ENCODE peak calls at places on chromosomes 2 and 18, in ten cellular contexts. One of them, this sample, is unnamed.

GRCh38 chr2:8149011-8149410 is 532.8 kb upstream of the ID2 start:
- DNase-seq in kidney: no peak
- DNase-seq in GM23248: no peak
- DNase-seq in neural progenitor cell: no peak
- DNase-seq in lower lobe of right lung: no peak
- DNase-seq in CD4-positive, alpha-beta T cell: no peak
- DNase-seq in suprapubic skin: no peak
- DNase-seq in neuronal stem cell: no peak
- DNase-seq in A673: no peak
- DNase-seq in ovary: no peak
- DNase-seq in this sample: no peak

GRCh38 chr2:26297061-26297460 is 48.9 kb upstream of the SELENOI start:
- DNase-seq in ovary: no peak
- DNase-seq in lower lobe of right lung: no peak
- DNase-seq in CD4-positive, alpha-beta T cell: no peak
- DNase-seq in GM23248: no peak
- DNase-seq in kidney: no peak
- DNase-seq in neural progenitor cell: no peak
- DNase-seq in suprapubic skin: no peak
- DNase-seq in neuronal stem cell: no peak
- DNase-seq in A673: no peak
- DNase-seq in this sample: no peak

GRCh38 chr2:73870084-73870483 is 22.7 kb upstream of the ACTG2 start:
- DNase-seq in lower lobe of right lung: no peak
- DNase-seq in kidney: no peak
- DNase-seq in suprapubic skin: no peak
- DNase-seq in ovary: peak; percentile 66
- DNase-seq in CD4-positive, alpha-beta T cell: no peak
- DNase-seq in A673: no peak
- DNase-seq in neural progenitor cell: no peak
- DNase-seq in neuronal stem cell: no peak
- DNase-seq in GM23248: peak; percentile 83
- DNase-seq in this sample: no peak

GRCh38 chr18:77207540-77207939 is 42.1 kb upstream of the GALR1 start:
- DNase-seq in CD4-positive, alpha-beta T cell: peak; percentile 59
- DNase-seq in neural progenitor cell: peak; percentile 25
- DNase-seq in lower lobe of right lung: peak; percentile 78
- DNase-seq in neuronal stem cell: no peak
- DNase-seq in A673: peak; percentile 37
- DNase-seq in suprapubic skin: peak; percentile 85
- DNase-seq in ovary: peak; percentile 85
- DNase-seq in kidney: peak; percentile 89
- DNase-seq in GM23248: peak; percentile 89
- DNase-seq in this sample: peak; percentile 26

GRCh38 chr2:58614259-58614658 is 373.1 kb upstream of the FANCL start:
- DNase-seq in neural progenitor cell: no peak
- DNase-seq in GM23248: no peak
- DNase-seq in A673: no peak
- DNase-seq in suprapubic skin: no peak
- DNase-seq in lower lobe of right lung: no peak
- DNase-seq in ovary: no peak
- DNase-seq in neuronal stem cell: no peak
- DNase-seq in CD4-positive, alpha-beta T cell: no peak
- DNase-seq in kidney: no peak
- DNase-seq in this sample: no peak

GRCh38 chr2:236217926-236218325 is 46.3 kb downstream of the ASB18 start:
- DNase-seq in CD4-positive, alpha-beta T cell: no peak
- DNase-seq in ovary: no peak
- DNase-seq in A673: no peak
- DNase-seq in suprapubic skin: peak; percentile 44
- DNase-seq in GM23248: no peak
- DNase-seq in kidney: no peak
- DNase-seq in lower lobe of right lung: no peak
- DNase-seq in neural progenitor cell: no peak
- DNase-seq in neuronal stem cell: no peak
- DNase-seq in this sample: no peak

GRCh38 chr2:179107737-179108136 is 57.8 kb upstream of the CCDC141 start:
- DNase-seq in lower lobe of right lung: no peak
- DNase-seq in kidney: no peak
- DNase-seq in CD4-positive, alpha-beta T cell: no peak
- DNase-seq in suprapubic skin: no peak
- DNase-seq in neuronal stem cell: no peak
- DNase-seq in GM23248: peak; percentile 58
- DNase-seq in neural progenitor cell: no peak
- DNase-seq in ovary: no peak
- DNase-seq in A673: no peak
- DNase-seq in this sample: no peak

GRCh38 chr2:126946323-126947089 is 47.8 kb downstream of the TEX51 start:
- DNase-seq in neural progenitor cell: no peak
- DNase-seq in A673: no peak
- DNase-seq in GM23248: no peak
- DNase-seq in neuronal stem cell: no peak
- DNase-seq in CD4-positive, alpha-beta T cell: no peak
- DNase-seq in ovary: no peak
- DNase-seq in suprapubic skin: no peak
- DNase-seq in kidney: no peak
- DNase-seq in lower lobe of right lung: no peak
- DNase-seq in this sample: no peak

GRCh38 chr18:75249672-75250470 is 39.3 kb downstream of the TSHZ1 start:
- DNase-seq in suprapubic skin: no peak
- DNase-seq in A673: no peak
- DNase-seq in lower lobe of right lung: no peak
- DNase-seq in GM23248: no peak
- DNase-seq in ovary: peak; percentile 57
- DNase-seq in neuronal stem cell: no peak
- DNase-seq in kidney: no peak
- DNase-seq in CD4-positive, alpha-beta T cell: no peak
- DNase-seq in neural progenitor cell: no peak
- DNase-seq in this sample: no peak
- H3K27ac ChIP-seq in suprapubic skin: no peak overlapping the region
- H3K27ac ChIP-seq in A673: no peak overlapping the region
- H3K27ac ChIP-seq in lower lobe of right lung: no peak overlapping the region
- H3K27ac ChIP-seq in GM23248: no peak overlapping the region
- H3K27ac ChIP-seq in ovary: peak overlapping the region; percentile 81
- H3K27ac ChIP-seq in neuronal stem cell: no peak overlapping the region
- H3K27ac ChIP-seq in kidney: no peak overlapping the region
- H3K27ac ChIP-seq in CD4-positive, alpha-beta T cell: peak overlapping the region; percentile 47
- H3K27ac ChIP-seq in neural progenitor cell: no peak overlapping the region
- H3K27ac ChIP-seq in this sample: peak overlapping the region; percentile 64

DNA sequence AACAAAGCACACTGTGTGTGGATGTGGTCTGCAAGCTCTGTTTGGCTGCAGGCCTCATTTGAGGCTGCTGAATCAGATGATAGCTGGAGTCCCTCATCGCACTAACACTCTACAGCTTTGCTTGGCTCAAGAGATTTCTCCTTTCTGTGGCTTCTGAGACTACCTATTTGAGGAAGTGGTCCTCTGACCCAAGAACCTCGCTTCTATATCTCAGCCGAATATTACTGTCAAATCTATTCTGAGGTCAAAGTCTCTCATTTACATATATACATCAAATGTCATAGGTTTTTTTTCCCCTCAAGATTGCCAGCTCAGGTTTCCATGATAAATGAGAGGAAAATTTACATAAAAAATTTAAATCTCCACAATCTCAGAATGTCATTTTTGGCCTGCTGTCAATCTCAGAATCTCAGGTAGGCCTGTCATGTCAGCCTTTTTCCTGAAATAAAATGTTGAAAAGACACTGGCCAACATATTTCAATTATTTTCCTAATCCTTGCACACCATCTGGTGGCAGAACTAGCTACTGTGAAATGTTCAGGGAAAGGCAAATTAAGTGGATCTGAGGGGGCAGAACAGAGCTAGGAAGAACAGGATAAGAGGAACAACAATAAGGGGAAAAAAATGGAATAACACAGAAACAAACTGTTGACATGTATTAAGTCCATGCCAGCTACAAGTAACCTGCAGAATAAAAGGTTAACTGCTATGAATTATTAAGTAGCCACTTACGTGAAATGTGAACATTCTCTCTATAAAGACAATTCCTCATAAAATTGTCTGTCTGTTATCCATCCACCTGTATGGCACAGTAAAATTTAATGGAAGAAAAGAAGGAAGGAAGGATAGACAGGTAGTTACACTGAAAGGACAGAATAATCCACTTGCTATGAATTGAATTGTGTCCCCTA is 39.3 kb downstream of the AP1S3 start:
- DNase-seq in kidney: no peak
- DNase-seq in CD4-positive, alpha-beta T cell: no peak
- DNase-seq in neural progenitor cell: peak; percentile 39
- DNase-seq in ovary: no peak
- DNase-seq in lower lobe of right lung: no peak
- DNase-seq in GM23248: peak; percentile 58
- DNase-seq in suprapubic skin: no peak
- DNase-seq in neuronal stem cell: peak; percentile 27
- DNase-seq in A673: peak; percentile 81
- DNase-seq in this sample: no peak
- H3K27ac ChIP-seq in kidney: no peak overlapping the region
- H3K27ac ChIP-seq in CD4-positive, alpha-beta T cell: no peak overlapping the region
- H3K27ac ChIP-seq in neural progenitor cell: no peak overlapping the region
- H3K27ac ChIP-seq in ovary: no peak overlapping the region
- H3K27ac ChIP-seq in lower lobe of right lung: no peak overlapping the region
- H3K27ac ChIP-seq in GM23248: no peak overlapping the region
- H3K27ac ChIP-seq in suprapubic skin: no peak overlapping the region
- H3K27ac ChIP-seq in neuronal stem cell: no peak overlapping the region
- H3K27ac ChIP-seq in A673: no peak overlapping the region
- H3K27ac ChIP-seq in this sample: no peak overlapping the region

GRCh38 chr18:55432307-55433040 is 155.5 kb downstream of the TCF4 start:
- DNase-seq in GM23248: no peak
- DNase-seq in ovary: no peak
- DNase-seq in suprapubic skin: no peak
- DNase-seq in neuronal stem cell: no peak
- DNase-seq in lower lobe of right lung: no peak
- DNase-seq in CD4-positive, alpha-beta T cell: no peak
- DNase-seq in neural progenitor cell: no peak
- DNase-seq in A673: no peak
- DNase-seq in kidney: no peak
- DNase-seq in this sample: no peak

GRCh38 chr18:55433688-55434087 is 154.3 kb downstream of the TCF4 start:
- DNase-seq in A673: peak; percentile 39
- DNase-seq in kidney: no peak
- DNase-seq in suprapubic skin: no peak
- DNase-seq in GM23248: no peak
- DNase-seq in lower lobe of right lung: no peak
- DNase-seq in neuronal stem cell: no peak
- DNase-seq in ovary: no peak
- DNase-seq in CD4-positive, alpha-beta T cell: no peak
- DNase-seq in neural progenitor cell: no peak
- DNase-seq in this sample: no peak

GRCh38 chr18:55435592-55435991 is 152.4 kb downstream of the TCF4 start:
- DNase-seq in A673: no peak
- DNase-seq in suprapubic skin: no peak
- DNase-seq in ovary: no peak
- DNase-seq in lower lobe of right lung: no peak
- DNase-seq in neural progenitor cell: no peak
- DNase-seq in kidney: no peak
- DNase-seq in GM23248: peak; percentile 47
- DNase-seq in CD4-positive, alpha-beta T cell: no peak
- DNase-seq in neuronal stem cell: no peak
- DNase-seq in this sample: no peak

GRCh38 chr18:55430026-55430425 is 158.0 kb downstream of the TCF4 start:
- DNase-seq in GM23248: no peak
- DNase-seq in A673: no peak
- DNase-seq in suprapubic skin: no peak
- DNase-seq in neural progenitor cell: no peak
- DNase-seq in lower lobe of right lung: no peak
- DNase-seq in CD4-positive, alpha-beta T cell: no peak
- DNase-seq in kidney: no peak
- DNase-seq in ovary: no peak
- DNase-seq in neuronal stem cell: no peak
- DNase-seq in this sample: no peak

DNA sequence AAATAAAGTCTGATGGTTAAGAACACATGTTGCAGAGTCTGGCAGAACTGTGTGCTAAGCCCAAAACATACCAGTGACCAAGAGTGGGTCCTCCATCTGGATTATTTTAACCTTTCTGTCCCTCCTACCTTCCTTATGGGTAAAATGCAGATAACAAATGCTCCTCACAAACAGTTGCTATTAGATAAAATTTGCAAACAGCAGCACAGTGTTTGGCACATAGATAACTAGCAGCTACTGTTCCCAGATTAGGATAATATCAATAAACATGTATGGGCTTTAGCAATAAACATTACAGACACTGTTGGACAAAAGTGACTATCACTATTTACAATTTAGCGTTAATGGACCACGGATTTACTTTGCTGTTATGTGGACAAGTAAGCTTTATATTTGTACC is 154.9 kb downstream of the TCF4 start:
- DNase-seq in GM23248: no peak
- DNase-seq in A673: no peak
- DNase-seq in lower lobe of right lung: no peak
- DNase-seq in CD4-positive, alpha-beta T cell: no peak
- DNase-seq in neuronal stem cell: no peak
- DNase-seq in suprapubic skin: no peak
- DNase-seq in neural progenitor cell: no peak
- DNase-seq in ovary: no peak
- DNase-seq in kidney: no peak
- DNase-seq in this sample: no peak
- H3K27ac ChIP-seq in GM23248: no peak overlapping the region
- H3K27ac ChIP-seq in A673: no peak overlapping the region
- H3K27ac ChIP-seq in lower lobe of right lung: no peak overlapping the region
- H3K27ac ChIP-seq in CD4-positive, alpha-beta T cell: no peak overlapping the region
- H3K27ac ChIP-seq in neuronal stem cell: no peak overlapping the region
- H3K27ac ChIP-seq in suprapubic skin: no peak overlapping the region
- H3K27ac ChIP-seq in neural progenitor cell: no peak overlapping the region
- H3K27ac ChIP-seq in ovary: no peak overlapping the region
- H3K27ac ChIP-seq in kidney: no peak overlapping the region
- H3K27ac ChIP-seq in this sample: no peak overlapping the region

GRCh38 chr2:223464071-223464470 is 138.1 kb downstream of the SCG2 start:
- DNase-seq in CD4-positive, alpha-beta T cell: no peak
- DNase-seq in ovary: no peak
- DNase-seq in suprapubic skin: no peak
- DNase-seq in neuronal stem cell: no peak
- DNase-seq in kidney: no peak
- DNase-seq in neural progenitor cell: no peak
- DNase-seq in A673: no peak
- DNase-seq in lower lobe of right lung: no peak
- DNase-seq in GM23248: peak; percentile 30
- DNase-seq in this sample: no peak

GRCh38 chr2:223465793-223466192 is 136.4 kb downstream of the SCG2 start:
- DNase-seq in ovary: peak; percentile 49
- DNase-seq in CD4-positive, alpha-beta T cell: no peak
- DNase-seq in lower lobe of right lung: peak; percentile 71
- DNase-seq in kidney: peak; percentile 88
- DNase-seq in neuronal stem cell: no peak
- DNase-seq in A673: peak; percentile 86
- DNase-seq in GM23248: peak; percentile 96
- DNase-seq in neural progenitor cell: no peak
- DNase-seq in suprapubic skin: peak; percentile 85
- DNase-seq in this sample: no peak

GRCh38 chr2:223472771-223473170 is 129.4 kb downstream of the SCG2 start:
- DNase-seq in neural progenitor cell: no peak
- DNase-seq in GM23248: no peak
- DNase-seq in neuronal stem cell: no peak
- DNase-seq in A673: no peak
- DNase-seq in ovary: no peak
- DNase-seq in suprapubic skin: no peak
- DNase-seq in kidney: no peak
- DNase-seq in lower lobe of right lung: no peak
- DNase-seq in CD4-positive, alpha-beta T cell: no peak
- DNase-seq in this sample: no peak

GRCh38 chr2:223467194-223467593 is 135.0 kb downstream of the SCG2 start:
- DNase-seq in ovary: no peak
- DNase-seq in suprapubic skin: no peak
- DNase-seq in neuronal stem cell: no peak
- DNase-seq in A673: no peak
- DNase-seq in CD4-positive, alpha-beta T cell: no peak
- DNase-seq in neural progenitor cell: no peak
- DNase-seq in lower lobe of right lung: no peak
- DNase-seq in kidney: no peak
- DNase-seq in GM23248: no peak
- DNase-seq in this sample: no peak

GRCh38 chr2:223469270-223470057 is 132.7 kb downstream of the SCG2 start:
- DNase-seq in CD4-positive, alpha-beta T cell: no peak
- DNase-seq in suprapubic skin: peak; percentile 81
- DNase-seq in neural progenitor cell: no peak
- DNase-seq in A673: peak; percentile 24
- DNase-seq in ovary: no peak
- DNase-seq in lower lobe of right lung: no peak
- DNase-seq in neuronal stem cell: no peak
- DNase-seq in GM23248: peak; percentile 95
- DNase-seq in kidney: peak; percentile 84
- DNase-seq in this sample: no peak
- H3K27ac ChIP-seq in CD4-positive, alpha-beta T cell: no peak overlapping the region
- H3K27ac ChIP-seq in suprapubic skin: peak overlapping the region; percentile 71
- H3K27ac ChIP-seq in neural progenitor cell: no peak overlapping the region
- H3K27ac ChIP-seq in A673: no peak overlapping the region
- H3K27ac ChIP-seq in ovary: no peak overlapping the region
- H3K27ac ChIP-seq in lower lobe of right lung: no peak overlapping the region
- H3K27ac ChIP-seq in neuronal stem cell: no peak overlapping the region
- H3K27ac ChIP-seq in GM23248: peak overlapping the region; percentile 49
- H3K27ac ChIP-seq in kidney: no peak overlapping the region
- H3K27ac ChIP-seq in this sample: no peak overlapping the region